ENCODE peak calls at places on chromosomes 6 and 20, in five cellular contexts. K is A549; Q is lung; C is naive thymus-derived CD8-positive, alpha-beta T cell; A is hippocampal formation. T is an unnamed sample.

GRCh38 chr20:25859649-25860530 is 163.2 kb upstream of the ZNF337 start:
- DNase-seq in K (peak), Q (peak), C (peak), A (peak), T (no peak)

GRCh38 chr6:90820436-90820835 is 233.6 kb upstream of the MAP3K7 start:
- DNase-seq in K (no peak), Q (no peak), C (no peak), A (no peak), T (no peak)

GRCh38 chr20:36214684-36215256 is 21.5 kb upstream of the AAR2 start:
- DNase-seq in K (peak), Q (no peak), C (no peak), A (no peak), T (peak)

GRCh38 chr6:113997106-113997505 is 26.2 kb upstream of the HDAC2 start:
- DNase-seq in K (peak), Q (no peak), C (no peak), A (no peak), T (no peak)

GRCh38 chr6:168130683-168131371 is 51.8 kb upstream of the FRMD1 start:
- DNase-seq in K (no peak), Q (no peak), C (no peak), A (no peak), T (no peak)

GRCh38 chr6:88650029-88650619 is 313.3 kb downstream of the RNGTT start:
- DNase-seq in K (no peak), Q (no peak), C (no peak), A (no peak), T (no peak)

GRCh38 chr6:162200036-162200435 is 527.5 kb downstream of the PRKN start:
- DNase-seq in K (no peak), Q (no peak), C (no peak), A (no peak), T (no peak)

GRCh38 chr6:331622-332521 is 39.6 kb downstream of the DUSP22 start:
- DNase-seq in K (no peak), Q (no peak), C (no peak), A (no peak), T (no peak)

GRCh38 chr6:134299236-134299635 is 18.7 kb downstream of the SGK1 start:
- DNase-seq in K (peak), Q (no peak), C (no peak), A (no peak), T (no peak)

GRCh38 chr6:29792123-29793035 is 35.2 kb upstream of the HLA-G start:
- DNase-seq in K (no peak), Q (peak), C (peak), A (no peak), T (peak)

T was measured in frontal cortex.